ENCODE peak calls at places on chromosomes 3 and 15, in ten cellular contexts. E is lower leg skin, X is H54, V is uterus, N is adrenal gland, F is GM12891, J is tibial nerve, M is breast epithelium, R is K562, W is suprapubic skin. U is an unnamed sample.

GRCh38 chr3:64368163-64369025 is 143.1 kb upstream of the PRICKLE2 start:
- DNase-seq in E (no peak), X (no peak), V (no peak), N (no peak), F (no peak), J (no peak), M (no peak), R (no peak), W (no peak), U (no peak)

GRCh38 chr3:196660381-196661166 is 21.1 kb downstream of the NRROS start:
- DNase-seq in E (no peak), X (no peak), V (no peak), N (no peak), F (no peak), J (no peak), M (no peak), R (no peak), W (no peak), U (no peak)

GRCh38 chr3:134611516-134611915 is 39.3 kb downstream of the KY start:
- DNase-seq in E (no peak), X (no peak), V (no peak), N (no peak), F (no peak), J (no peak), M (no peak), R (no peak), W (no peak), U (no peak)

GRCh38 chr3:9808345-9809037 is 1.6 kb upstream of the TTLL3 start:
- DNase-seq in E (no peak), X (peak), V (no peak), N (no peak), F (peak), J (no peak), M (no peak), R (peak), W (no peak), U (peak)

GRCh38 chr3:125325746-125326145 is 49.4 kb downstream of the ZNF148 start:
- DNase-seq in E (no peak), X (no peak), V (no peak), N (no peak), F (no peak), J (no peak), M (no peak), R (no peak), W (no peak), U (no peak)

GRCh38 chr15:57875347-57875746 is 168.8 kb downstream of the POLR2M start:
- DNase-seq in E (no peak), X (no peak), V (no peak), N (no peak), F (no peak), J (no peak), M (no peak), R (no peak), W (no peak), U (no peak)

GRCh38 chr15:29805708-29806104 is 16.6 kb downstream of the TJP1 start:
- DNase-seq in E (no peak), X (no peak), V (no peak), N (no peak), F (no peak), J (no peak), M (no peak), R (no peak), W (no peak), U (no peak)

GRCh38 chr3:175431396-175431795 is 572.3 kb downstream of the NAALADL2 start:
- DNase-seq in E (no peak), X (no peak), V (no peak), N (no peak), F (no peak), J (no peak), M (no peak), R (no peak), W (no peak), U (no peak)

GRCh38 chr3:34183581-34184313 is 385.3 kb downstream of the PDCD6IP start:
- DNase-seq in E (no peak), X (no peak), V (no peak), N (no peak), F (no peak), J (no peak), M (no peak), R (no peak), W (no peak), U (no peak)

GRCh38 chr3:144265527-144266100 is 294.0 kb downstream of the DIPK2A start:
- DNase-seq in E (no peak), X (no peak), V (no peak), N (no peak), F (no peak), J (no peak), M (no peak), R (no peak), W (no peak), U (no peak)

GRCh38 chr3:113138839-113139743 is 72.3 kb upstream of the BOC start:
- DNase-seq in E (no peak), X (no peak), V (no peak), N (no peak), F (no peak), J (no peak), M (no peak), R (no peak), W (no peak), U (no peak)

GRCh38 chr3:12507871-12508281 is 23.6 kb downstream of the TSEN2 start:
- DNase-seq in E (no peak), X (peak), V (peak), N (peak), F (no peak), J (no peak), M (no peak), R (no peak), W (peak), U (no peak)

GRCh38 chr3:42190701-42191442 is 75.1 kb downstream of the CCK start:
- DNase-seq in E (peak), X (peak), V (peak), N (peak), F (no peak), J (peak), M (peak), R (peak), W (peak), U (no peak)

GRCh38 chr3:16599694-16600093 is 5.5 kb downstream of the DAZL start:
- DNase-seq in E (no peak), X (no peak), V (no peak), N (no peak), F (no peak), J (no peak), M (no peak), R (no peak), W (no peak), U (no peak)

GRCh38 chr3:191627064-191627463 is 166.1 kb downstream of the PYDC2 start:
- DNase-seq in E (no peak), X (no peak), V (no peak), N (no peak), F (no peak), J (no peak), M (no peak), R (no peak), W (no peak), U (no peak)

GRCh38 chr15:25862087-25862468 is 1.0 kb downstream of the ATP10A start:
- DNase-seq in E (no peak), X (no peak), V (no peak), N (no peak), F (no peak), J (no peak), M (no peak), R (no peak), W (no peak), U (no peak)

GRCh38 chr3:69200384-69201068 is 78.1 kb upstream of the LMOD3 start:
- DNase-seq in E (peak), X (no peak), V (peak), N (no peak), F (no peak), J (no peak), M (peak), R (peak), W (no peak), U (no peak)

GRCh38 chr3:143083781-143084180 is 35.8 kb upstream of the CHST2 start:
- DNase-seq in E (no peak), X (no peak), V (no peak), N (no peak), F (no peak), J (no peak), M (no peak), R (no peak), W (no peak), U (no peak)

GRCh38 chr3:13251166-13251892 is 168.8 kb downstream of the NUP210 start:
- DNase-seq in E (no peak), X (no peak), V (no peak), N (no peak), F (no peak), J (no peak), M (no peak), R (no peak), W (no peak), U (no peak)

GRCh38 chr15:92733934-92734521 is 78.5 kb upstream of the FAM174B start:
- DNase-seq in E (no peak), X (no peak), V (peak), N (no peak), F (no peak), J (no peak), M (no peak), R (peak), W (no peak), U (no peak)

GRCh38 chr15:31482122-31482922 is 155.7 kb downstream of the KLF13 start:
- DNase-seq in E (no peak), X (no peak), V (no peak), N (peak), F (no peak), J (no peak), M (no peak), R (no peak), W (peak), U (peak)

GRCh38 chr3:193928354-193929209 is 207.4 kb upstream of the HES1 start:
- DNase-seq in E (no peak), X (peak), V (no peak), N (no peak), F (no peak), J (no peak), M (no peak), R (peak), W (no peak), U (no peak)

GRCh38 chr3:121660356-121661171 is at the start of gene HCLS1:
- DNase-seq in E (peak), X (no peak), V (no peak), N (peak), F (peak), J (peak), M (no peak), R (peak), W (no peak), U (peak)

GRCh38 chr3:41920406-41920970 is 41.4 kb downstream of the ULK4 start:
- DNase-seq in E (no peak), X (no peak), V (no peak), N (no peak), F (no peak), J (no peak), M (no peak), R (no peak), W (no peak), U (no peak)

GRCh38 chr3:86774082-86774691 is 216.8 kb downstream of the VGLL3 start:
- DNase-seq in E (no peak), X (no peak), V (no peak), N (no peak), F (no peak), J (no peak), M (no peak), R (peak), W (no peak), U (no peak)

GRCh38 chr15:65790692-65791334 is 1.3 kb downstream of the DENND4A start:
- DNase-seq in E (no peak), X (no peak), V (no peak), N (no peak), F (no peak), J (no peak), M (no peak), R (no peak), W (no peak), U (no peak)

GRCh38 chr15:64148168-64148567 is 3.4 kb upstream of the SNX22 start:
- DNase-seq in E (no peak), X (no peak), V (no peak), N (peak), F (no peak), J (no peak), M (no peak), R (no peak), W (no peak), U (no peak)

GRCh38 chr3:46422617-46423016 is 15.6 kb downstream of the CCRL2 start:
- DNase-seq in E (no peak), X (peak), V (no peak), N (no peak), F (no peak), J (no peak), M (no peak), R (peak), W (no peak), U (no peak)

GRCh38 chr3:162134571-162134970 is 638.0 kb downstream of the OTOL1 start:
- DNase-seq in E (no peak), X (no peak), V (no peak), N (no peak), F (no peak), J (no peak), M (no peak), R (no peak), W (no peak), U (no peak)

GRCh38 chr3:194993896-194994295 is 277.1 kb downstream of the XXYLT1 start:
- DNase-seq in E (no peak), X (no peak), V (no peak), N (no peak), F (no peak), J (no peak), M (peak), R (no peak), W (no peak), U (no peak)

GRCh38 chr3:64464955-64465354 is 222.8 kb downstream of the ADAMTS9 start:
- DNase-seq in E (no peak), X (no peak), V (no peak), N (no peak), F (no peak), J (no peak), M (no peak), R (no peak), W (no peak), U (no peak)

GRCh38 chr3:108524547-108524946 is 14.2 kb upstream of the MYH15 start:
- DNase-seq in E (no peak), X (no peak), V (no peak), N (no peak), F (no peak), J (no peak), M (no peak), R (no peak), W (no peak), U (no peak)

DNA sequence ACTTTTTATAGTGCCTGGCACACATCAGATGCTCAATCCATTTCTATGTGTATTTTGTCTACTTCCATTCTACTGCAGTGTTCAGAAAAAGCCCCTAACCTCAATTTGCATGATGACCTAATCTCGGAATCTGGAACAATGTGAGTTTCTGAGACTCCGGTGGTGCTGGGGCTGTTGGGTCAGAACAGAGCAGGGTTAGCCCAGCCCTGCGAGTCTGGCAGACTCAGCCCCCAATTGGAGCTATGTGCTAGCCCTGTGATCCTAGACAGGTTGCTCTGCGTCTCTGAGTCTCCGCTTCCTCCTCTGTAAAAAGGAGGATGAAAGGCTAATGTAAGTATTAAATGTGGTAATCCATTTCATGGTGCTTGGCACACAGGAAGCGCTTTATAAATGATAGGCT is 95.0 kb upstream of the ICE2 start:
- DNase-seq in E (no peak), X (no peak), V (no peak), N (no peak), F (no peak), J (no peak), M (no peak), R (no peak), W (no peak), U (no peak)
- TF ChIP-seq POLR2A in E (no peak), X (no peak), V (no peak), N (no peak), F (no peak), J (no peak), M (no peak), R (no peak), W (no peak), U (no peak)

GRCh38 chr15:89893696-89894450 is at the start of gene AP3S2:
- DNase-seq in E (peak), X (peak), V (peak), N (peak), F (peak), J (peak), M (peak), R (peak), W (peak), U (peak)
- TF ChIP-seq POLR2A in E (no peak), X (peak), V (peak), N (peak), F (peak), J (peak), M (no peak), R (peak), W (no peak), U (peak)

DNA sequence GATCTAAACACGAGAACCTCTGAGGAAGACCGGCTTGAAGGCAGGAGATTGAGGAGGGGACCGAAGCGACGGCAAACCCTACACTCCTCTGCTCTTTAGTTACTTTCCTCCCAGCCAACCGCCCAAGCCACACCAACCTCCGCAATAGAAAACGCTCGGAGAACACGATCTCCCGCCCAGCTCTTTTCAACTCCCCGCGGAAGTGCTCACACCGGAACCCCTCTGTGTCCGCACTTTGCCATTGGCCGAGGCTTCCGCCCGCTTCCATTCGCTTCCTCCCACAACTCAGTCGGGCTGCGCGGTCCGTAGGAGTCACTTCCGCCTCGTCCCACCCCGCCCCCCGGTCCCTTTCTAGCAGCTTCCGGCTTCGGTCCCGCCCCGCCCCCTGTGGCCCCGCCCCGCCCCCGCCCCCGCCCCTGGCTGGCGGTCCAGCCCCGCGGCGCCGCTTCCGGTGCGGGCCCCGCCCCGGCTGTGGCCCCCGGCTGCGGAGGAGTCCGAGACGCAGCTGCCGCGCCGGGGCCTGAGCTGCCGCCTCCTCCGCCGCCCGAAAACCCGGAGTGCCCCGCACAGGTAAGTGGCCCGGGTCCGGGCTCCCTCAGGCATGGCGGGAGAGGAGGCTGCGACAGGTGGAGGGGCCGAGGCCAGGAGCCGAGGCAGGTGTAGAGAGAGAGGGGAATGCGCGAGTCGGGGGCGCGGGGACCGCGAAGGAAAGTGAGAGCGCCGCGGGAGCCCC is at the start of gene ARID3B:
- DNase-seq in E (peak), X (peak), V (peak), N (peak), F (peak), J (peak), M (peak), R (peak), W (peak), U (peak)
- TF ChIP-seq POLR2A in E (no peak), X (peak), V (no peak), N (no peak), F (peak), J (peak), M (no peak), R (peak), W (no peak), U (no peak)

DNA sequence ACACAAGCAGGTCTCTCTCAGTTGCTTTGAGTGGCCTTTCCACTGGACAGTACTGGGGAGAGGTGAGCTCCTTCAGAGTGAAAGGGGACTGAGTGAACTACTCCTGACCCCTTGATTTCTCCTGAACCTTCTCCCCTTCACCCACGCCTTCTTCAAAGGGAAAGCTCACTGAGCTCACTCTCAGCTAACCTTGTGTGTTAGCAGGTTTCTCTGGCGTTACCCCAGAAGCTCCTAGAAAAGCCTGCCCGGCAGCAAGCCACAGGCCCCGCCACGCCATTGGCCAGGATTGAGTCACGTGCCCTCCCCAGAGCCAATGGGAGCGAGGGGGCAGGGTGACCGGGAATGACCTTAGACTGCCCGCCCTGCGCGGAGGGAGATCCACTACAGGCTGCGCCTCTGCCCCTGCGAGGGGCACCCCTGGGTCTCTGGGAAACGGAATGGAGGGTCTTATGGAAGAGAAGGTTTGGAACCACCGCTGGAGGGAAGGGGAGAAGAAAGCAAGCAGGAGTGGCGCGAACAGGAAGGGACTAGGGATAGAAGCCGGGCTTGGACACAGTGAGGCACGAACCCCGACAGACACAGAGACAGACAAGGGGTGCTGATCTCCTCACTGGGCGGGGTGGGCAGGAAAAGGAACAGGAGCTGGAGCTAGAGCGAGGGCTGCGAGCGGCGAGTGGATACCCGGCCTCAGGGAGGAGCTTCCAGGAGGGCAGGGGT is 17.4 kb upstream of the CLK3 start:
- DNase-seq in E (peak), X (no peak), V (peak), N (peak), F (peak), J (peak), M (peak), R (peak), W (peak), U (peak)
- TF ChIP-seq POLR2A in E (no peak), X (no peak), V (peak), N (peak), F (peak), J (peak), M (peak), R (peak), W (no peak), U (no peak)

DNA sequence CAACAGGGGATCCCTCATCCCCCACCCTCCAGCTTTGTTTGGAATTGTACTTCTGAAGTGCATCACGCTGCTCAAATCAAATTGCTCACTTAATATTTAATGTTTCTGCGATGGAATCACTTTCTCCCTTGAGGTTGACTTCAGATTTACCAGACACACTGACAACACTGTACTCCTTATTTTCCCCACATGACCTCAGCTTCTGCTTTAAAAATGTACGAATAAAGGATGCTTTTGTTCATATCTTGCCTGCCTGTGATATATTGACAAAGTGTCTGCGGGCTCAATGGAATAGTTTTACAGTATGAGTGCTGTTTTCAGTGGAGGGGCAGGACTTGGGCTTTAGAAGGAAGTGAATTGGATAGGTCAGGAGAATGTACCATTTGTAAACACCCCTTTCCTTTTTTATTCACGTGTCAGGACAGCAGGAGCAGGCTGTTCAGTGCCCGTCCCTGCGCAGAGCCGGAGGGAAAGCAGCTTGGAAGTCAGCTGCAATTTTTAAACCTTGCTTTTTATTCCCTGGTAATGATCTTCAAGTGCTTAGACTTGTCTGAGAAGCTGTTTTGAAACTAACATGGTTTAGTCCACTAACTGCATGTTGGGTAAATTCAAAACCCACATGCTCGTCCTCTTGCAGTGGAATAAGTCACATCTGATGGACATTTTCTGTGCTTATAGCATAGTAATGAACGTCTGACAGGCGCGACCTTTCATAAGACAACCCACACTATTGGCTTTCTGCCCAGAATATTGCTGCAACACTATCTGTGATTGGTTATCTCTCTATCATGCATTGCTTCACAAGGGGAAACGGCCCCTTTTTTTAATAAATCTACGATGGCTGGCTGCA is 29.9 kb downstream of the MBNL1 start:
- DNase-seq in E (peak), X (no peak), V (peak), N (peak), F (no peak), J (no peak), M (no peak), R (peak), W (no peak), U (no peak)
- TF ChIP-seq POLR2A in E (no peak), X (no peak), V (peak), N (no peak), F (no peak), J (peak), M (no peak), R (no peak), W (no peak), U (no peak)

GRCh38 chr3:139476348-139476747 is at the start of gene RBP2:
- DNase-seq in E (no peak), X (no peak), V (no peak), N (no peak), F (no peak), J (no peak), M (no peak), R (no peak), W (no peak), U (no peak)
- TF ChIP-seq POLR2A in E (no peak), X (no peak), V (no peak), N (no peak), F (no peak), J (no peak), M (no peak), R (no peak), W (no peak), U (no peak)

GRCh38 chr3:126475411-126476114 is at the start of gene ZXDC:
- DNase-seq in E (peak), X (peak), V (peak), N (peak), F (peak), J (peak), M (peak), R (peak), W (peak), U (peak)
- TF ChIP-seq POLR2A in E (no peak), X (peak), V (peak), N (peak), F (peak), J (peak), M (no peak), R (no peak), W (peak), U (no peak)

U was measured in spleen.